ENCODE peak calls at places on chromosomes 12 and 14, in nine cellular contexts. One of them, this sample, is unnamed.

GRCh38 chr14:74671789-74672188 is 41.1 kb downstream of the AREL1 start:
- DNase-seq in MM.1S: no peak
- DNase-seq in HCT116: no peak
- DNase-seq in hepatocyte: no peak
- DNase-seq in GM23338: no peak
- DNase-seq in OCI-LY7: no peak
- DNase-seq in neural progenitor cell: no peak
- DNase-seq in SK-N-SH: no peak
- DNase-seq in GM23248: peak; percentile 84
- DNase-seq in this sample: peak; percentile 94

GRCh38 chr14:23559010-23559920 is 3.2 kb downstream of the THTPA start:
- DNase-seq in MM.1S: peak; percentile 34
- DNase-seq in HCT116: no peak
- DNase-seq in hepatocyte: peak; percentile 79
- DNase-seq in GM23338: peak; percentile 93
- DNase-seq in OCI-LY7: peak; percentile 75
- DNase-seq in neural progenitor cell: peak; percentile 88
- DNase-seq in SK-N-SH: peak; percentile 76
- DNase-seq in GM23248: peak; percentile 79
- DNase-seq in this sample: peak; percentile 48

GRCh38 chr12:106247731-106248176 is at the start of gene CKAP4:
- DNase-seq in MM.1S: peak; percentile 76
- DNase-seq in HCT116: no peak
- DNase-seq in hepatocyte: peak; percentile 94
- DNase-seq in GM23338: peak; percentile 77
- DNase-seq in OCI-LY7: peak; percentile 74
- DNase-seq in neural progenitor cell: peak; percentile 92
- DNase-seq in SK-N-SH: peak; percentile 95
- DNase-seq in GM23248: peak; percentile 93
- DNase-seq in this sample: peak; percentile 82

GRCh38 chr14:96085369-96085768 is 46.2 kb downstream of the C14orf132 start:
- DNase-seq in MM.1S: no peak
- DNase-seq in HCT116: no peak
- DNase-seq in hepatocyte: no peak
- DNase-seq in GM23338: no peak
- DNase-seq in OCI-LY7: no peak
- DNase-seq in neural progenitor cell: no peak
- DNase-seq in SK-N-SH: no peak
- DNase-seq in GM23248: peak; percentile 15
- DNase-seq in this sample: peak; percentile 34

GRCh38 chr14:64604854-64605253 is 55.1 kb downstream of the PPP1R36 start:
- DNase-seq in MM.1S: no peak
- DNase-seq in HCT116: no peak
- DNase-seq in hepatocyte: no peak
- DNase-seq in GM23338: no peak
- DNase-seq in OCI-LY7: no peak
- DNase-seq in neural progenitor cell: no peak
- DNase-seq in SK-N-SH: no peak
- DNase-seq in GM23248: no peak
- DNase-seq in this sample: no peak

GRCh38 chr12:70443274-70443673 is 77.2 kb downstream of the KCNMB4 start:
- DNase-seq in MM.1S: peak; percentile 25
- DNase-seq in HCT116: no peak
- DNase-seq in hepatocyte: no peak
- DNase-seq in GM23338: no peak
- DNase-seq in OCI-LY7: no peak
- DNase-seq in neural progenitor cell: no peak
- DNase-seq in SK-N-SH: no peak
- DNase-seq in GM23248: peak; percentile 12
- DNase-seq in this sample: peak; percentile 46

GRCh38 chr12:132489078-132489601 is 811 bp upstream of the FBRSL1 start:
- DNase-seq in MM.1S: no peak
- DNase-seq in HCT116: no peak
- DNase-seq in hepatocyte: peak; percentile 61
- DNase-seq in GM23338: no peak
- DNase-seq in OCI-LY7: peak; percentile 59
- DNase-seq in neural progenitor cell: peak; percentile 60
- DNase-seq in SK-N-SH: no peak
- DNase-seq in GM23248: peak; percentile 37
- DNase-seq in this sample: no peak

GRCh38 chr12:126907900-126908764 is 1358.8 kb upstream of the TMEM132C start:
- DNase-seq in MM.1S: no peak
- DNase-seq in HCT116: no peak
- DNase-seq in hepatocyte: no peak
- DNase-seq in GM23338: no peak
- DNase-seq in OCI-LY7: no peak
- DNase-seq in neural progenitor cell: no peak
- DNase-seq in SK-N-SH: no peak
- DNase-seq in GM23248: no peak
- DNase-seq in this sample: no peak

GRCh38 chr14:24694680-24695079 is 60.7 kb upstream of the GZMB start:
- DNase-seq in MM.1S: no peak
- DNase-seq in HCT116: no peak
- DNase-seq in hepatocyte: no peak
- DNase-seq in GM23338: no peak
- DNase-seq in OCI-LY7: no peak
- DNase-seq in neural progenitor cell: no peak
- DNase-seq in SK-N-SH: no peak
- DNase-seq in GM23248: no peak
- DNase-seq in this sample: no peak

GRCh38 chr14:50619569-50620141 is 48.5 kb downstream of the SAV1 start:
- DNase-seq in MM.1S: peak; percentile 28
- DNase-seq in HCT116: peak; percentile 32
- DNase-seq in hepatocyte: peak; percentile 34
- DNase-seq in GM23338: peak; percentile 60
- DNase-seq in OCI-LY7: peak; percentile 53
- DNase-seq in neural progenitor cell: peak; percentile 22
- DNase-seq in SK-N-SH: peak; percentile 27
- DNase-seq in GM23248: peak; percentile 60
- DNase-seq in this sample: peak; percentile 72

GRCh38 chr12:45762185-45763110 is 32.9 kb downstream of the ARID2 start:
- DNase-seq in MM.1S: peak; percentile 17
- DNase-seq in HCT116: peak; percentile 19
- DNase-seq in hepatocyte: peak; percentile 62
- DNase-seq in GM23338: peak; percentile 60
- DNase-seq in OCI-LY7: peak; percentile 26
- DNase-seq in neural progenitor cell: no peak
- DNase-seq in SK-N-SH: peak; percentile 36
- DNase-seq in GM23248: peak; percentile 65
- DNase-seq in this sample: peak; percentile 76
- TF ChIP-seq EZH2phosphoT487 in MM.1S: no peak
- TF ChIP-seq EZH2phosphoT487 in HCT116: no peak
- TF ChIP-seq EZH2phosphoT487 in hepatocyte: no peak
- TF ChIP-seq EZH2phosphoT487 in GM23338: no peak
- TF ChIP-seq EZH2phosphoT487 in OCI-LY7: no peak
- TF ChIP-seq EZH2phosphoT487 in neural progenitor cell: no peak
- TF ChIP-seq EZH2phosphoT487 in SK-N-SH: no peak
- TF ChIP-seq EZH2phosphoT487 in GM23248: no peak
- TF ChIP-seq EZH2phosphoT487 in this sample: no peak

GRCh38 chr12:108939594-108939993 is 59.7 kb downstream of the DAO start:
- DNase-seq in MM.1S: peak; percentile 11
- DNase-seq in HCT116: peak; percentile 34
- DNase-seq in hepatocyte: peak; percentile 34
- DNase-seq in GM23338: peak; percentile 69
- DNase-seq in OCI-LY7: peak; percentile 76
- DNase-seq in neural progenitor cell: peak; percentile 56
- DNase-seq in SK-N-SH: no peak
- DNase-seq in GM23248: peak; percentile 14
- DNase-seq in this sample: peak; percentile 37

GRCh38 chr12:108933950-108934349 is 54.1 kb downstream of the DAO start:
- DNase-seq in MM.1S: no peak
- DNase-seq in HCT116: no peak
- DNase-seq in hepatocyte: no peak
- DNase-seq in GM23338: no peak
- DNase-seq in OCI-LY7: no peak
- DNase-seq in neural progenitor cell: no peak
- DNase-seq in SK-N-SH: no peak
- DNase-seq in GM23248: no peak
- DNase-seq in this sample: no peak

GRCh38 chr12:108935165-108935564 is 55.3 kb downstream of the DAO start:
- DNase-seq in MM.1S: no peak
- DNase-seq in HCT116: no peak
- DNase-seq in hepatocyte: no peak
- DNase-seq in GM23338: no peak
- DNase-seq in OCI-LY7: no peak
- DNase-seq in neural progenitor cell: no peak
- DNase-seq in SK-N-SH: no peak
- DNase-seq in GM23248: no peak
- DNase-seq in this sample: no peak

DNA sequence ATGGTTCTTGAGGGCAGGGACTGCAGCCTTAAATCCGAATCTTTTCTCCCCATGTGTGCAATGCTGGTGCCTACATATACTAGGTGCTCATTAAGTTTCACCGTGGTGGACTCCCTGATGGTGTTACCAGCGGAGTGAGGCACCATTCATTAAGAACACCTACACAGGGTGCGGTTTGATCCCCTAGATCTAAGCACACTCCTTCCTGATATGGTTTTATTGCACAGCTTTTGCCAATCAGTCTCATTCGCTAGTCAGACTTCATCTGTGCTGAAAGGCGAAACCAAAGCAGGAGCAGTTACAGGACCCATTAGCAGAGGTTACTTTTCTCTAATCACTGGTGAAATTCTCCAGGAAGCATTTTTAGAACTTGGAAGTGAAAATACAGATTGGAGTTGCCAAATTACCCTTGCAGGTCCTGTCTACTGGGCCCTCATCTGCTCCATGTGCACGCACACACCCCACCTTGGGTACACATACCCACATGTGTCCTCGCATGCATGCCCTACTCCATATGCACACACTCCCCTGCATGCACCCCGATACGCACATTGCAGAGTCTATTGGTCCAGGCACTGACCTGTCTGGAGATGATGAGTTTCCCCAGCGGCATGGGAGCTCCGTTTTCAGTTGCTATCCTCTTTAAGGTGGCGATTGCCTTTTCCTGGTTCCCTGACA is 58.5 kb downstream of the DAO start:
- DNase-seq in MM.1S: no peak
- DNase-seq in HCT116: no peak
- DNase-seq in hepatocyte: no peak
- DNase-seq in GM23338: no peak
- DNase-seq in OCI-LY7: no peak
- DNase-seq in neural progenitor cell: no peak
- DNase-seq in SK-N-SH: no peak
- DNase-seq in GM23248: no peak
- DNase-seq in this sample: no peak
- TF ChIP-seq EZH2phosphoT487 in MM.1S: no peak
- TF ChIP-seq EZH2phosphoT487 in HCT116: no peak
- TF ChIP-seq EZH2phosphoT487 in hepatocyte: no peak
- TF ChIP-seq EZH2phosphoT487 in GM23338: no peak
- TF ChIP-seq EZH2phosphoT487 in OCI-LY7: no peak
- TF ChIP-seq EZH2phosphoT487 in neural progenitor cell: no peak
- TF ChIP-seq EZH2phosphoT487 in SK-N-SH: no peak
- TF ChIP-seq EZH2phosphoT487 in GM23248: no peak
- TF ChIP-seq EZH2phosphoT487 in this sample: no peak

DNA sequence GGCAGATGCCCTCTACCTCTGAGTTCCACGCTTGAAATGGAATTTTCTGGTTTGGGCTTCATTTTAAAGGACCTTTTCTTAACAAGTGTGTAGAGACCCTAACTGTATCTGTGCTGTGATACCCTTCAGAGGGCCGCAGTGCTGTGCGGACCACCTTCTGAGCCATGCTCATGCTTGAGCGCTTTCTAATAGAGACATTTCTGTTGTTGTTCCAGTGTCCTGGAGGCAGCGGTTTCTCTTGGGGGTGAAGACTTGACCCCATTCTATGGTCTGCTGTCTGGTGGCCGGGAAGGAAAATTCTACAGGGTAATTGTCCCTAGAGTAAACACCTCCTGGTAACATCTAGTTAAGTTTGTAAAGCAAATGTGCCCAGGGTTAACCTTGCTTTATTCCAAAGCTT is 46.7 kb upstream of the BCL7A start:
- DNase-seq in MM.1S: no peak
- DNase-seq in HCT116: no peak
- DNase-seq in hepatocyte: no peak
- DNase-seq in GM23338: no peak
- DNase-seq in OCI-LY7: no peak
- DNase-seq in neural progenitor cell: peak; percentile 30
- DNase-seq in SK-N-SH: no peak
- DNase-seq in GM23248: no peak
- DNase-seq in this sample: no peak
- TF ChIP-seq EZH2phosphoT487 in MM.1S: no peak
- TF ChIP-seq EZH2phosphoT487 in HCT116: no peak
- TF ChIP-seq EZH2phosphoT487 in hepatocyte: no peak
- TF ChIP-seq EZH2phosphoT487 in GM23338: no peak
- TF ChIP-seq EZH2phosphoT487 in OCI-LY7: no peak
- TF ChIP-seq EZH2phosphoT487 in neural progenitor cell: no peak
- TF ChIP-seq EZH2phosphoT487 in SK-N-SH: no peak
- TF ChIP-seq EZH2phosphoT487 in GM23248: no peak
- TF ChIP-seq EZH2phosphoT487 in this sample: no peak

GRCh38 chr14:61420326-61420725 is 98.9 kb downstream of the PRKCH start:
- DNase-seq in MM.1S: no peak
- DNase-seq in HCT116: peak; percentile 6
- DNase-seq in hepatocyte: no peak
- DNase-seq in GM23338: no peak
- DNase-seq in OCI-LY7: no peak
- DNase-seq in neural progenitor cell: no peak
- DNase-seq in SK-N-SH: no peak
- DNase-seq in GM23248: peak; percentile 6
- DNase-seq in this sample: peak; percentile 88
- TF ChIP-seq EZH2phosphoT487 in MM.1S: no peak
- TF ChIP-seq EZH2phosphoT487 in HCT116: no peak
- TF ChIP-seq EZH2phosphoT487 in hepatocyte: no peak
- TF ChIP-seq EZH2phosphoT487 in GM23338: no peak
- TF ChIP-seq EZH2phosphoT487 in OCI-LY7: no peak
- TF ChIP-seq EZH2phosphoT487 in neural progenitor cell: no peak
- TF ChIP-seq EZH2phosphoT487 in SK-N-SH: no peak
- TF ChIP-seq EZH2phosphoT487 in GM23248: no peak
- TF ChIP-seq EZH2phosphoT487 in this sample: no peak

GRCh38 chr12:42568952-42569916 is 20.3 kb downstream of the PRICKLE1 start:
- DNase-seq in MM.1S: peak; percentile 67
- DNase-seq in HCT116: peak; percentile 49
- DNase-seq in hepatocyte: peak; percentile 63
- DNase-seq in GM23338: peak; percentile 78
- DNase-seq in OCI-LY7: peak; percentile 63
- DNase-seq in neural progenitor cell: peak; percentile 55
- DNase-seq in SK-N-SH: no peak
- DNase-seq in GM23248: peak; percentile 76
- DNase-seq in this sample: peak; percentile 75
- TF ChIP-seq EZH2phosphoT487 in MM.1S: no peak
- TF ChIP-seq EZH2phosphoT487 in HCT116: no peak
- TF ChIP-seq EZH2phosphoT487 in hepatocyte: no peak
- TF ChIP-seq EZH2phosphoT487 in GM23338: no peak
- TF ChIP-seq EZH2phosphoT487 in OCI-LY7: no peak
- TF ChIP-seq EZH2phosphoT487 in neural progenitor cell: no peak
- TF ChIP-seq EZH2phosphoT487 in SK-N-SH: no peak
- TF ChIP-seq EZH2phosphoT487 in GM23248: no peak
- TF ChIP-seq EZH2phosphoT487 in this sample: no peak

GRCh38 chr14:70808023-70808401 is 1.3 kb downstream of the MAP3K9 start:
- DNase-seq in MM.1S: peak; percentile 58
- DNase-seq in HCT116: peak; percentile 59
- DNase-seq in hepatocyte: peak; percentile 57
- DNase-seq in GM23338: peak; percentile 85
- DNase-seq in OCI-LY7: peak; percentile 41
- DNase-seq in neural progenitor cell: peak; percentile 79
- DNase-seq in SK-N-SH: peak; percentile 54
- DNase-seq in GM23248: no peak
- DNase-seq in this sample: peak; percentile 66
- TF ChIP-seq EZH2phosphoT487 in MM.1S: no peak
- TF ChIP-seq EZH2phosphoT487 in HCT116: no peak
- TF ChIP-seq EZH2phosphoT487 in hepatocyte: no peak
- TF ChIP-seq EZH2phosphoT487 in GM23338: no peak
- TF ChIP-seq EZH2phosphoT487 in OCI-LY7: no peak
- TF ChIP-seq EZH2phosphoT487 in neural progenitor cell: no peak
- TF ChIP-seq EZH2phosphoT487 in SK-N-SH: no peak
- TF ChIP-seq EZH2phosphoT487 in GM23248: no peak
- TF ChIP-seq EZH2phosphoT487 in this sample: no peak

GRCh38 chr12:131007031-131007793 is 53.5 kb downstream of the ADGRD1 start:
- DNase-seq in MM.1S: no peak
- DNase-seq in HCT116: no peak
- DNase-seq in hepatocyte: peak; percentile 81
- DNase-seq in GM23338: no peak
- DNase-seq in OCI-LY7: no peak
- DNase-seq in neural progenitor cell: peak; percentile 21
- DNase-seq in SK-N-SH: peak; percentile 89
- DNase-seq in GM23248: peak; percentile 15
- DNase-seq in this sample: no peak
- TF ChIP-seq EZH2phosphoT487 in MM.1S: no peak
- TF ChIP-seq EZH2phosphoT487 in HCT116: no peak
- TF ChIP-seq EZH2phosphoT487 in hepatocyte: no peak
- TF ChIP-seq EZH2phosphoT487 in GM23338: no peak
- TF ChIP-seq EZH2phosphoT487 in OCI-LY7: no peak
- TF ChIP-seq EZH2phosphoT487 in neural progenitor cell: no peak
- TF ChIP-seq EZH2phosphoT487 in SK-N-SH: no peak
- TF ChIP-seq EZH2phosphoT487 in GM23248: no peak
- TF ChIP-seq EZH2phosphoT487 in this sample: no peak

This sample was measured in PC-3.